ENCODE peak calls at places on chromosomes 13 and 19, in four cellular contexts. G is SK-MEL-5, F is left ventricle myocardium inferior, R is hippocampal formation. D is an unnamed sample.

GRCh38 chr13:31793246-31793645 is 53.9 kb downstream of the RXFP2 start:
- DNase-seq in G (no peak), F (no peak), R (no peak), D (no peak)

GRCh38 chr19:4567584-4568071 is 8.1 kb upstream of the SEMA6B start:
- DNase-seq in G (peak), F (peak), R (no peak), D (peak)

GRCh38 chr19:41876847-41877489 is at the start of gene CD79A:
- DNase-seq in G (no peak), F (no peak), R (no peak), D (no peak)

GRCh38 chr19:39402417-39403297 is 4.0 kb upstream of the ZFP36 start:
- DNase-seq in G (peak), F (peak), R (peak), D (peak)

GRCh38 chr19:4537953-4538600 is 1.8 kb downstream of the LRG1 start:
- DNase-seq in G (no peak), F (no peak), R (no peak), D (no peak)

GRCh38 chr19:18785179-18786124 is 5.7 kb downstream of the COMP start:
- DNase-seq in G (peak), F (peak), R (peak), D (peak)

GRCh38 chr19:46718157-46718933 is 1.4 kb upstream of the PRKD2 start:
- DNase-seq in G (no peak), F (no peak), R (no peak), D (no peak)

GRCh38 chr19:5542665-5543064 is 25.1 kb downstream of the TINCR start:
- DNase-seq in G (no peak), F (no peak), R (no peak), D (peak)

GRCh38 chr13:25179810-25180437 is 7.8 kb upstream of the AMER2 start:
- DNase-seq in G (no peak), F (no peak), R (no peak), D (no peak)

GRCh38 chr13:24006520-24007248 is 109.4 kb upstream of the C1QTNF9B start:
- DNase-seq in G (no peak), F (no peak), R (no peak), D (no peak)

GRCh38 chr13:102045713-102046112 is 356.1 kb downstream of the FGF14 start:
- DNase-seq in G (no peak), F (no peak), R (no peak), D (peak)

GRCh38 chr19:6475321-6476108 is 6.1 kb downstream of the DENND1C start:
- DNase-seq in G (no peak), F (no peak), R (no peak), D (no peak)

GRCh38 chr13:22311734-22312404 is 641.0 kb downstream of the FGF9 start:
- DNase-seq in G (no peak), F (peak), R (no peak), D (no peak)

GRCh38 chr13:42970824-42971669 is 21.0 kb downstream of the EPSTI1 start:
- DNase-seq in G (peak), F (no peak), R (no peak), D (peak)

GRCh38 chr13:58655086-58655485 is 1023.5 kb downstream of the PCDH17 start:
- DNase-seq in G (no peak), F (no peak), R (no peak), D (no peak)

GRCh38 chr13:111153279-111153976 is 38.3 kb downstream of the ARHGEF7 start:
- DNase-seq in G (peak), F (peak), R (peak), D (peak)

GRCh38 chr13:86446311-86446710 is 647.1 kb upstream of the SLITRK6 start:
- DNase-seq in G (peak), F (no peak), R (no peak), D (peak)

GRCh38 chr19:46860846-46861690 is at the start of gene ARHGAP35:
- DNase-seq in G (no peak), F (no peak), R (peak), D (peak)

GRCh38 chr13:44713793-44714469 is 137.8 kb upstream of the TSC22D1 start:
- DNase-seq in G (peak), F (no peak), R (no peak), D (peak)

GRCh38 chr13:40494932-40495619 is 171.4 kb downstream of the FOXO1 start:
- DNase-seq in G (peak), F (no peak), R (no peak), D (no peak)

GRCh38 chr13:44305845-44306244 is 67.8 kb upstream of the SERP2 start:
- DNase-seq in G (no peak), F (no peak), R (no peak), D (no peak)

GRCh38 chr19:36209372-36209771 is 5.1 kb downstream of the ZNF565 start:
- DNase-seq in G (no peak), F (no peak), R (no peak), D (no peak)

GRCh38 chr13:27170521-27171243 is 929 bp downstream of the USP12 start:
- DNase-seq in G (peak), F (peak), R (no peak), D (peak)

D was measured in A673.